ENCODE peak calls at places on chromosomes 5 and 9, in seven cellular contexts. B is HL-60, Y is upper lobe of right lung, Z is AG04450, M is HepG2, O is left lung, G is transverse colon. D is an unnamed sample.

GRCh38 chr5:116554764-116555163 is 19.9 kb downstream of the SEMA6A start:
- DNase-seq in B (no peak), Y (no peak), Z (no peak), M (peak), O (no peak), G (no peak), D (no peak)

GRCh38 chr9:81559741-81560140 is 129.6 kb downstream of the TLE1 start:
- DNase-seq in B (no peak), Y (no peak), Z (peak), M (peak), O (no peak), G (no peak), D (peak)

GRCh38 chr5:178590141-178590923 is at the start of gene COL23A1:
- DNase-seq in B (peak), Y (peak), Z (no peak), M (no peak), O (peak), G (peak), D (peak)

GRCh38 chr9:129763235-129763917 is 10.5 kb upstream of the PTGES start:
- DNase-seq in B (no peak), Y (no peak), Z (peak), M (no peak), O (no peak), G (peak), D (no peak)

GRCh38 chr5:57524661-57525060 is 42.0 kb upstream of the ACTBL2 start:
- DNase-seq in B (no peak), Y (no peak), Z (no peak), M (no peak), O (no peak), G (no peak), D (no peak)

GRCh38 chr9:109517798-109518435 is 19.8 kb upstream of the PTPN3 start:
- DNase-seq in B (no peak), Y (no peak), Z (no peak), M (no peak), O (no peak), G (no peak), D (no peak)

GRCh38 chr9:16217933-16218830 is 652.3 kb downstream of the BNC2 start:
- DNase-seq in B (no peak), Y (no peak), Z (no peak), M (no peak), O (no peak), G (no peak), D (peak)

GRCh38 chr5:163759000-163759730 is 253.7 kb downstream of the MAT2B start:
- DNase-seq in B (no peak), Y (no peak), Z (no peak), M (no peak), O (no peak), G (no peak), D (no peak)

GRCh38 chr9:33350310-33350709 is 52.1 kb downstream of the AQP7 start:
- DNase-seq in B (no peak), Y (no peak), Z (peak), M (no peak), O (no peak), G (no peak), D (no peak)

GRCh38 chr5:132824426-132824825 is 6.0 kb downstream of the SHROOM1 start:
- DNase-seq in B (no peak), Y (no peak), Z (no peak), M (no peak), O (no peak), G (no peak), D (no peak)

GRCh38 chr9:78932849-78933627 is 636.1 kb downstream of the PSAT1 start:
- DNase-seq in B (no peak), Y (no peak), Z (peak), M (no peak), O (no peak), G (no peak), D (no peak)

GRCh38 chr5:167442922-167443321 is 848.5 kb upstream of the WWC1 start:
- DNase-seq in B (no peak), Y (no peak), Z (no peak), M (no peak), O (no peak), G (no peak), D (peak)

GRCh38 chr5:115419794-115420585 is 123.5 kb upstream of the CCDC112 start:
- DNase-seq in B (peak), Y (no peak), Z (peak), M (no peak), O (peak), G (no peak), D (no peak)

GRCh38 chr9:4269872-4270271 is 30.0 kb downstream of the GLIS3 start:
- DNase-seq in B (no peak), Y (no peak), Z (no peak), M (no peak), O (no peak), G (no peak), D (no peak)

GRCh38 chr5:87268970-87269377 is 1.3 kb downstream of the RASA1 start:
- DNase-seq in B (no peak), Y (no peak), Z (no peak), M (no peak), O (no peak), G (no peak), D (no peak)

GRCh38 chr5:159316519-159317383 is 13.5 kb downstream of the IL12B start:
- DNase-seq in B (peak), Y (no peak), Z (peak), M (peak), O (no peak), G (peak), D (no peak)

GRCh38 chr5:2221450-2221849 is 338.7 kb upstream of the IRX4 start:
- DNase-seq in B (no peak), Y (no peak), Z (no peak), M (no peak), O (no peak), G (no peak), D (no peak)

GRCh38 chr9:128245293-128246151 is 30.3 kb downstream of the GOLGA2 start:
- DNase-seq in B (peak), Y (peak), Z (peak), M (peak), O (peak), G (no peak), D (peak)

GRCh38 chr9:89882876-89883275 is 278.1 kb downstream of the GADD45G start:
- DNase-seq in B (no peak), Y (peak), Z (no peak), M (no peak), O (no peak), G (no peak), D (peak)

GRCh38 chr5:5141625-5142527 is 1.7 kb downstream of the ADAMTS16 start:
- DNase-seq in B (peak), Y (no peak), Z (peak), M (peak), O (no peak), G (peak), D (peak)

GRCh38 chr5:157819502-157820125 is 39.3 kb downstream of the CLINT1 start:
- DNase-seq in B (no peak), Y (no peak), Z (no peak), M (peak), O (no peak), G (no peak), D (no peak)

GRCh38 chr5:150523472-150524350 is 15.8 kb downstream of the NDST1 start:
- DNase-seq in B (peak), Y (no peak), Z (peak), M (peak), O (no peak), G (peak), D (peak)

GRCh38 chr5:150521939-150522503 is 14.1 kb downstream of the NDST1 start:
- DNase-seq in B (no peak), Y (no peak), Z (no peak), M (no peak), O (no peak), G (no peak), D (no peak)

GRCh38 chr5:150520747-150521521 is 13.0 kb downstream of the NDST1 start:
- DNase-seq in B (no peak), Y (no peak), Z (no peak), M (no peak), O (no peak), G (no peak), D (no peak)

GRCh38 chr5:150521522-150521817 is 13.5 kb downstream of the NDST1 start:
- DNase-seq in B (no peak), Y (no peak), Z (no peak), M (no peak), O (no peak), G (no peak), D (no peak)

DNA sequence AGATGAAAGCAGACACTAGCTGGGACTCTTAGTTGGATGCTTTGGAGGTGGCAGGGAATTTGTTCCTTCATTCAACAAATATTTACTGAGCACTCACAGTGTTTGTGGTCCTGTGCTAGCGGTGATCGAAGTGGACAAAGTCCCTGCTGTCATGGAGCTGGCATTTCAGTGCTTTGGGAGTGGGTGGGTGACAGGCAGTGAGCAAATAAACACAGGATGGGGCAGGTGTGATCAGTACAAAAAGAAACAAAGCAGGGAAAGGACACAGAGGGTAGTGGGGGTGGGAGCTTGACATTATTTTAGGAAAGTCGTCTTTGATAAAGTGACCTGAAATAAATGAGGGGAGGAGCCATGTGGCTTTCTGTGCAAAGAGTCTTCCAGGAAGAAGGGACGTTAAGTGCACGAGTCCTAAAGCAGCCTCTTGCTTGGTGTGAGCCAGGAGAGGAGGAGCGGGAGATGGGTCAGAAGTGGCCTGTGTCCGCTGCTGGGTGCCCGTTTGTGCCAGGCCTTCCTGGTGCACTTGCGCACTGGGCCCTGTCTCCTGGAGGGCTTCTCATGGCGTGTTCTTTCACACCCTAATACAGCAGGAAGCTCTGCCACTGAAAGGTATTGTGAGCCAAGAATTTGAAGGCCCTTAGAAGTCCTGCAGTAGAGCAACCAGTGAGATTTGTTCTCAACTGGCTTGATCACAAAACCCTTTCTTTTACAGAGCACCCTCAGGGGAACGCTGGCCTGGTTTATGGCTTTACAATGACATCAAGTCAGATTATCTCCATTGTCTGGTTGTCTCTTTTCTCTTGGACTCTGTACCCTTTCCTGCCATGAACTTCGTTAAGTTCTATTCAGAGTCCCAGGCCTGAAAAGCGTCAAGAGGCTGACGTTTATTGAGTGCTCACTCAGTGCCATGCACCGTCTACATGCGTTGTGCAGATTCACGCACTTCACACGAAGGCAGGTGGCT is 14.9 kb downstream of the NDST1 start:
- DNase-seq in B (no peak), Y (no peak), Z (no peak), M (peak), O (peak), G (peak), D (no peak)
- H3K27ac ChIP-seq in B (no peak), Y (peak), Z (no peak), M (peak), O (peak), G (peak), D (no peak)

DNA sequence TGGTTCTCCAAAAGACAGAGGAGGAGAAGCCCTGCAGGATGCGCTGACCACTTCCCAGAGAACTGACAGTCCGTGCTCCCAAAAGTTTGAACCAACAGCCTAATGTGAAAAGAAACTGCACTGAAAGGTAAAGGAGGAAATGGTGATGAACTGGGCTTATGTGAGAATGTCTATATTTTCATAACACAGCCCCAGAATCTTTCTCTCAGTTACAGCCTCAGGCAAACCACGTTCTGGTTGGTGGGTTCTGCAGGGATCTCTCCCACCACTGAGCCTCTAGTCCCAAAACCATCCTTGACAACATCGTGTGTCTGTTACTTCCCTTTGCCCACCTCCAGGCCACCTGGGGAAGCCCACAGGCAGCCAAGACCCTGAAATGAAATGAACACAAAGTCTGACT is 23.9 kb downstream of the SPARC start:
- DNase-seq in B (no peak), Y (no peak), Z (no peak), M (no peak), O (no peak), G (no peak), D (no peak)
- H3K4me3 ChIP-seq in B (no peak), Y (no peak), Z (no peak), M (no peak), O (no peak), G (no peak), D (no peak)

GRCh38 chr5:170070556-170071412 is 34.9 kb upstream of the FOXI1 start:
- DNase-seq in B (no peak), Y (no peak), Z (peak), M (no peak), O (peak), G (no peak), D (peak)
- H3K27ac ChIP-seq in B (no peak), Y (no peak), Z (no peak), M (no peak), O (no peak), G (no peak), D (no peak)

GRCh38 chr5:29548262-29548661 is 1645.2 kb upstream of the CDH6 start:
- DNase-seq in B (no peak), Y (no peak), Z (no peak), M (no peak), O (no peak), G (no peak), D (no peak)
- H3K4me3 ChIP-seq in B (no peak), Y (no peak), Z (no peak), M (no peak), O (no peak), G (no peak), D (no peak)

DNA sequence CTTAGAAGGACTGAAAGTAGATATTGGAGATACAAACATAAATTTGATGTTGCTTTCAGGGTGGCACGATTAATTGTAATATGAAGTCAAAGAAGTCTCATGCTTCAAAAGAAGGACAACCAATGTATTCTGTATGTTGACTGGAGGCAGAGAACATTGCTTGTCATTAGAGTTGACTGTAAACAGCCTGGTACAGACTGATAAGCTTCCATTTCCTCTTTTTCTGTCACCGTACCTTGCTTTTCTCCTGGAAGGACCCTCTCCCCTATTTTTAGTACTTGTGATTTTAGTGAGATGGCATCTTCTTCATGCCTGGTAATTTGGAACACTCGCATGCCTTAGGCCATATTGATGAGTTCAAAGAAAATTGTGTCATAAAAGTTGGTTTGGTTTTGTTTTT is 809.4 kb downstream of the PRELID2 start:
- DNase-seq in B (no peak), Y (no peak), Z (no peak), M (no peak), O (no peak), G (no peak), D (no peak)
- H3K27ac ChIP-seq in B (no peak), Y (no peak), Z (no peak), M (no peak), O (no peak), G (no peak), D (no peak)